ENCODE peak calls at places on chromosomes 1 and 21, in seven cellular contexts. O is heart right ventricle, T is pancreas, S is transverse colon, N is OCI-LY7, I is mammary epithelial cell, W is adrenal gland. A is an unnamed sample.

GRCh38 chr1:11058595-11059165 is 1.1 kb downstream of the SRM start:
- DNase-seq in T (peak; percentile 59), S (peak; percentile 31), O (no peak), N (peak; percentile 48), I (peak; percentile 20), W (no peak), A (peak; percentile 51)

GRCh38 chr1:10779201-10779600 is 17.2 kb downstream of the CASZ1 start:
- DNase-seq in I (peak; percentile 98), W (no peak), T (no peak), N (no peak), O (no peak), S (peak; percentile 86), A (no peak)

GRCh38 chr1:235063068-235063765 is 65.4 kb downstream of the TOMM20 start:
- DNase-seq in T (no peak), S (no peak), N (peak; percentile 33), W (peak; percentile 19), I (no peak), O (no peak), A (no peak)

GRCh38 chr1:211285196-211285595 is 26.0 kb downstream of the RCOR3 start:
- DNase-seq in N (no peak), I (no peak), T (no peak), W (no peak), S (no peak), O (no peak), A (no peak)

GRCh38 chr1:43851561-43852338 is 81.9 kb upstream of the ARTN start:
- DNase-seq in N (no peak), T (no peak), O (no peak), S (no peak), I (no peak), W (no peak), A (no peak)

GRCh38 chr1:156866679-156867015 is 6.0 kb downstream of the NTRK1 start:
- DNase-seq in I (no peak), O (no peak), T (no peak), N (no peak), S (no peak), W (no peak), A (no peak)

GRCh38 chr1:169115891-169116585 is 9.5 kb downstream of the ATP1B1 start:
- DNase-seq in S (peak; percentile 80), N (peak; percentile 28), T (peak; percentile 86), I (peak; percentile 90), O (peak; percentile 66), W (peak; percentile 95), A (peak; percentile 77)

GRCh38 chr1:228216371-228217320 is 8.8 kb downstream of the OBSCN start:
- DNase-seq in T (no peak), I (no peak), O (no peak), W (no peak), N (no peak), S (no peak), A (peak; percentile 88)

GRCh38 chr1:117061986-117062415 is 1.9 kb downstream of the TTF2 start:
- DNase-seq in I (peak; percentile 82), N (no peak), O (no peak), S (no peak), T (no peak), W (no peak), A (no peak)

GRCh38 chr1:150981805-150982712 is at the start of gene ANXA9:
- DNase-seq in W (no peak), S (peak; percentile 55), N (no peak), I (peak; percentile 27), O (no peak), T (peak; percentile 60), A (no peak)

GRCh38 chr1:46026531-46026930 is 105.9 kb downstream of the PIK3R3 start:
- DNase-seq in O (peak; percentile 73), S (no peak), T (no peak), I (no peak), N (no peak), W (no peak), A (no peak)

GRCh38 chr21:35198982-35199732 is 150.1 kb upstream of the RUNX1 start:
- DNase-seq in S (no peak), T (no peak), W (no peak), O (no peak), I (no peak), N (no peak), A (no peak)

GRCh38 chr1:212908971-212909370 is 41.4 kb upstream of the VASH2 start:
- DNase-seq in T (no peak), N (no peak), W (no peak), O (no peak), I (no peak), S (no peak), A (no peak)

GRCh38 chr1:77313491-77313890 is 31.7 kb downstream of the AK5 start:
- DNase-seq in I (no peak), T (no peak), W (peak; percentile 27), N (peak; percentile 36), S (no peak), O (no peak), A (no peak)

GRCh38 chr1:33175865-33176264 is 6.0 kb downstream of the TRIM62 start:
- DNase-seq in I (no peak), O (no peak), T (no peak), W (peak; percentile 34), N (no peak), S (no peak), A (no peak)

GRCh38 chr1:1050577-1051052 is 23.5 kb downstream of the RNF223 start:
- DNase-seq in W (no peak), I (no peak), O (peak; percentile 42), S (peak; percentile 75), T (no peak), N (no peak), A (no peak)

GRCh38 chr1:1052003-1052840 is 21.9 kb downstream of the RNF223 start:
- DNase-seq in I (no peak), T (no peak), S (no peak), O (no peak), W (no peak), N (no peak), A (no peak)

GRCh38 chr1:1053022-1053421 is 21.1 kb downstream of the RNF223 start:
- DNase-seq in S (no peak), T (no peak), N (no peak), W (no peak), I (no peak), O (no peak), A (no peak)

GRCh38 chr1:1049318-1050165 is 24.6 kb downstream of the RNF223 start:
- DNase-seq in I (no peak), O (no peak), T (no peak), W (no peak), S (no peak), N (no peak), A (no peak)

DNA sequence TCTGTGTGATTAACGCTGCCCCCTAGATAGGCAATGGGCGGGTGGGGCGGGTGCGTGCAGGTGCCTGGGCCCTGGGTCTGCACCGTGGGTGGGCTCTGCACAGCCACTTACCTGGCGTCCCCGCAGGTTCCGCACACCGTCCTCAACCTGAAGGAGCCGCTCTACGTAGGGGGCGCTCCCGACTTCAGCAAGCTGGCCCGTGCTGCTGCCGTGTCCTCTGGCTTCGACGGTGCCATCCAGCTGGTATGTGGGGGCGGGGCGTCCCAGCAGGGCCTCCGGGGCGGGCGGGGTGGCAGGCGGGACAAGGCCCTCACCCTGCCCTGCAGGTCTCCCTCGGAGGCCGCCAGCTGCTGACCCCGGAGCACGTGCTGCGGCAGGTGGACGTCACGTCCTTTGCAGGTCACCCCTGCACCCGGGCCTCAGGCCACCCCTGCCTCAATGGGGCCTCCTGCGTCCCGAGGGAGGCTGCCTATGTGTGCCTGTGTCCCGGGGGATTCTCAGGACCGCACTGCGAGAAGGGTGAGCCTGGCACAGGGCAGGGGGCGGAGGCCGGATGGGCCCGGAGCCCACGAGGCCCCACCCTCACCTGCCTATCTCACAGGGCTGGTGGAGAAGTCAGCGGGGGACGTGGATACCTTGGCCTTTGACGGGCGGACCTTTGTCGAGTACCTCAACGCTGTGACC is 22.8 kb downstream of the RNF223 start:
- DNase-seq in S (no peak), T (no peak), O (no peak), N (no peak), I (no peak), W (no peak), A (no peak)
- H3K36me3 ChIP-seq in S (no peaks in the 10 kb centered on the region), T (peaks cover 20% of the 10 kb centered on the region), O (no peaks in the 10 kb centered on the region), N (no peaks in the 10 kb centered on the region), I (peaks cover 23% of the 10 kb centered on the region), W (no peaks in the 10 kb centered on the region), A (no peaks in the 10 kb centered on the region)

GRCh38 chr1:65066766-65067490 is 81.1 kb upstream of the AK4 start:
- DNase-seq in N (peak; percentile 60), T (peak; percentile 93), O (peak; percentile 95), S (peak; percentile 94), I (peak; percentile 45), W (peak; percentile 95), A (peak; percentile 94)

GRCh38 chr1:65067491-65068201 is 80.4 kb upstream of the AK4 start:
- DNase-seq in S (peak; percentile 71), O (peak; percentile 86), W (peak; percentile 84), T (peak; percentile 81), I (peak; percentile 71), N (peak; percentile 80), A (peak; percentile 63)

GRCh38 chr1:65066379-65066765 is 81.6 kb upstream of the AK4 start:
- DNase-seq in W (no peak), O (no peak), I (no peak), T (no peak), N (no peak), S (no peak), A (no peak)

GRCh38 chr1:65068202-65069011 is 79.6 kb upstream of the AK4 start:
- DNase-seq in N (peak; percentile 37), I (peak; percentile 28), T (peak; percentile 26), S (peak; percentile 27), W (no peak), O (no peak), A (no peak)

DNA sequence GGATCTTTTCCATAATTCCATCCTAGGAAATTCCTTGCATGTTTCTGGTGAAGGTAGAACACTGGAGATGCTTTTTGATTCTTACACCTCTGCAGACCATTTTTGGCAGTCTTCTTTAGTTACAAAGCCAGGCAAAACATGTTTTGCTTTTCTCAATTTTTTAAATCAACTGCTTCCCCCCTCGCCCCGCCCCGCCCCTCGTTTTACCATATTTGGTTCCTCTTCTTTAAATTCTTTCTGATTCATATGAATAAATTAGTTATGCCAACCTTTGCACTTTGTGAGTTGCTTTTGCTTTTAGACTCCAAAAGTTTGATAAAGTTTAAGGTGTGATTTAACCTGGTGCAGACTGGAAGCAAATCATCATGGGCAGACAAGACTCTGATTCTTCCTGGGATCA is 78.8 kb upstream of the AK4 start:
- DNase-seq in T (no peak), S (no peak), I (no peak), O (no peak), W (no peak), N (no peak), A (no peak)
- H3K4me3 ChIP-seq in T (no peak overlapping the region), S (peak overlapping the region; percentile 93), I (peak overlapping the region; percentile 80), O (peak overlapping the region; percentile 70), W (no peak overlapping the region), N (peak overlapping the region; percentile 85), A (peak overlapping the region; percentile 94)

DNA sequence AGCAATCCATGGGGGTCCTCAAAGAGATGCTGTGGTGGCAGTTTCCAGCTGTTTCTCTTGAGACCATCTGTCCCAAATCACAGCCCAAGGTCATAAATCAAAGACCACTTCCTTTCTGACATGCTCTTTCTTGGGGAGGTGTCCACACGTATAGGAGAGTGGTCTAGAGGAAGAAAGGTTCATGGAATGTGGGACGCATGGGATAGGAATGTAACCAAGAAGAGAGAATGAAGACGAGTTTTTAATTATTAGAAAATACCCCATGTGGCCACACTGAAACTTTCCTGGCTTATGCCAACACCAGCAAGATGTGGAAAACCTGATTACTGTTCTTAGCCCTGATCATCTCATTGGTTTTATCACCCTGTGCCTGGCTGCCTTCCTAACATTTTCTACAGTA is 124.2 kb upstream of the IFFO2 start:
- DNase-seq in W (no peak), T (no peak), N (no peak), I (no peak), O (no peak), S (no peak), A (no peak)
- TF ChIP-seq CTCF in W (no peak), T (no peak), N (no peak), I (no peak), O (no peak), S (no peak), A (no peak)

GRCh38 chr1:24910751-24911650 is 19.1 kb downstream of the RUNX3 start:
- DNase-seq in T (no peak), I (no peak), O (no peak), N (no peak), W (no peak), S (peak; percentile 65), A (peak; percentile 60)
- H3K36me3 ChIP-seq in T (no peaks in the 10 kb centered on the region), I (no peaks in the 10 kb centered on the region), O (no peaks in the 10 kb centered on the region), N (peaks cover 66% of the 10 kb centered on the region), W (no peaks in the 10 kb centered on the region), S (no peaks in the 10 kb centered on the region), A (no peaks in the 10 kb centered on the region)